ENCODE peak calls at places on chromosomes 1 and 21, in four cellular contexts. One of them, this sample, is unnamed. For H3K27me3 and H3K36me3, the result is how much of the 10 kb centered on the place peaks cover.

GRCh38 chr1:69776555-69776954 is 208.8 kb downstream of the LRRC7 start:
- DNase-seq in esophagus squamous epithelium: no peak
- DNase-seq in tibial artery: no peak
- DNase-seq in aorta: no peak
- DNase-seq in this sample: no peak

GRCh38 chr1:29974345-29974744 is 738.0 kb downstream of the PTPRU start:
- DNase-seq in esophagus squamous epithelium: no peak
- DNase-seq in tibial artery: no peak
- DNase-seq in aorta: no peak
- DNase-seq in this sample: peak

GRCh38 chr1:205950280-205950679 is 7.0 kb upstream of the SLC26A9 start:
- DNase-seq in esophagus squamous epithelium: no peak
- DNase-seq in tibial artery: peak
- DNase-seq in aorta: peak
- DNase-seq in this sample: no peak

GRCh38 chr1:235423214-235423652 is 56.0 kb downstream of the TBCE start:
- DNase-seq in esophagus squamous epithelium: no peak
- DNase-seq in tibial artery: no peak
- DNase-seq in aorta: no peak
- DNase-seq in this sample: no peak

GRCh38 chr1:27144920-27145661 is 9.8 kb downstream of the SLC9A1 start:
- DNase-seq in esophagus squamous epithelium: no peak
- DNase-seq in tibial artery: peak
- DNase-seq in aorta: no peak
- DNase-seq in this sample: no peak

GRCh38 chr21:16678479-16678878 is 834.4 kb upstream of the CXADR start:
- DNase-seq in esophagus squamous epithelium: no peak
- DNase-seq in tibial artery: no peak
- DNase-seq in aorta: no peak
- DNase-seq in this sample: no peak

GRCh38 chr1:53618218-53619087 is 120.5 kb downstream of the GLIS1 start:
- DNase-seq in esophagus squamous epithelium: no peak
- DNase-seq in tibial artery: peak
- DNase-seq in aorta: peak
- DNase-seq in this sample: no peak

GRCh38 chr1:155741908-155742307 is 53.0 kb downstream of the DAP3 start:
- DNase-seq in esophagus squamous epithelium: no peak
- DNase-seq in tibial artery: peak
- DNase-seq in aorta: no peak
- DNase-seq in this sample: no peak

GRCh38 chr1:218588555-218589172 is 243.5 kb downstream of the TGFB2 start:
- DNase-seq in esophagus squamous epithelium: no peak
- DNase-seq in tibial artery: no peak
- DNase-seq in aorta: no peak
- DNase-seq in this sample: no peak

GRCh38 chr1:94737124-94737998 is 82.8 kb upstream of the SLC44A3 start:
- DNase-seq in esophagus squamous epithelium: no peak
- DNase-seq in tibial artery: no peak
- DNase-seq in aorta: no peak
- DNase-seq in this sample: no peak

GRCh38 chr1:211135342-211135950 is 1.5 kb upstream of the KCNH1 start:
- DNase-seq in esophagus squamous epithelium: no peak
- DNase-seq in tibial artery: no peak
- DNase-seq in aorta: no peak
- DNase-seq in this sample: peak

GRCh38 chr1:185734929-185735666 is 907 bp downstream of the HMCN1 start:
- DNase-seq in esophagus squamous epithelium: no peak
- DNase-seq in tibial artery: no peak
- DNase-seq in aorta: no peak
- DNase-seq in this sample: no peak

GRCh38 chr21:38440746-38441145 is 57.5 kb downstream of the ERG start:
- DNase-seq in esophagus squamous epithelium: no peak
- DNase-seq in tibial artery: no peak
- DNase-seq in aorta: no peak
- DNase-seq in this sample: peak

DNA sequence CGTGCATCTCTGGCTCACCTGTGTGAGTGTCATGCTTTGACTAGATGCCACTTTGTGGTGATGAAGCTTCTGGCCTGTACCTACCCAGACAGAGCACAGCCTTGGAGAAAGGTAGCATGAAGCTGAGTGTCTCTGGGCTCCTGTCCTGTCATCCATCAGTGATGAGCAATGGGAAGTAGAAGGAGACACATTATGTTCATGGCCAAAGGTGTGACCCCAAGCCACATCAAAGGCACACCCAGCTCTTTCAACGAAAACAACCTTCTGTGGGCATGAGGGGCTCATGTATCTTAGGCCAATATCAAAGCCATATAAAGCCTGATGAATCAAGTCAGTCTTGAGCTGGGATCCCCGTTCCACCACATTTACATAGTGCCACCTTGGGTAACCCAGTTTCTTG is 1.0 kb upstream of the CLIC6 start:
- DNase-seq in esophagus squamous epithelium: no peak
- DNase-seq in tibial artery: no peak
- DNase-seq in aorta: no peak
- DNase-seq in this sample: no peak
- H3K27me3 ChIP-seq in esophagus squamous epithelium: half or more
- H3K27me3 ChIP-seq in tibial artery: under half
- H3K27me3 ChIP-seq in aorta: under half
- H3K27me3 ChIP-seq in this sample: under half

GRCh38 chr1:161039546-161039945 is 782 bp upstream of the TSTD1 start:
- DNase-seq in esophagus squamous epithelium: no peak
- DNase-seq in tibial artery: no peak
- DNase-seq in aorta: no peak
- DNase-seq in this sample: no peak
- H3K36me3 ChIP-seq in esophagus squamous epithelium: under half
- H3K36me3 ChIP-seq in tibial artery: under half
- H3K36me3 ChIP-seq in aorta: under half
- H3K36me3 ChIP-seq in this sample: under half

GRCh38 chr1:48228156-48228555 is 5.6 kb downstream of the SLC5A9 start:
- DNase-seq in esophagus squamous epithelium: no peak
- DNase-seq in tibial artery: no peak
- DNase-seq in aorta: no peak
- DNase-seq in this sample: no peak

GRCh38 chr1:48229309-48229708 is 6.8 kb downstream of the SLC5A9 start:
- DNase-seq in esophagus squamous epithelium: no peak
- DNase-seq in tibial artery: no peak
- DNase-seq in aorta: no peak
- DNase-seq in this sample: no peak

GRCh38 chr1:48225579-48225978 is 3.1 kb downstream of the SLC5A9 start:
- DNase-seq in esophagus squamous epithelium: no peak
- DNase-seq in tibial artery: no peak
- DNase-seq in aorta: no peak
- DNase-seq in this sample: no peak

GRCh38 chr1:48223372-48224081 is 1.0 kb downstream of the SLC5A9 start:
- DNase-seq in esophagus squamous epithelium: no peak
- DNase-seq in tibial artery: no peak
- DNase-seq in aorta: no peak
- DNase-seq in this sample: no peak

DNA sequence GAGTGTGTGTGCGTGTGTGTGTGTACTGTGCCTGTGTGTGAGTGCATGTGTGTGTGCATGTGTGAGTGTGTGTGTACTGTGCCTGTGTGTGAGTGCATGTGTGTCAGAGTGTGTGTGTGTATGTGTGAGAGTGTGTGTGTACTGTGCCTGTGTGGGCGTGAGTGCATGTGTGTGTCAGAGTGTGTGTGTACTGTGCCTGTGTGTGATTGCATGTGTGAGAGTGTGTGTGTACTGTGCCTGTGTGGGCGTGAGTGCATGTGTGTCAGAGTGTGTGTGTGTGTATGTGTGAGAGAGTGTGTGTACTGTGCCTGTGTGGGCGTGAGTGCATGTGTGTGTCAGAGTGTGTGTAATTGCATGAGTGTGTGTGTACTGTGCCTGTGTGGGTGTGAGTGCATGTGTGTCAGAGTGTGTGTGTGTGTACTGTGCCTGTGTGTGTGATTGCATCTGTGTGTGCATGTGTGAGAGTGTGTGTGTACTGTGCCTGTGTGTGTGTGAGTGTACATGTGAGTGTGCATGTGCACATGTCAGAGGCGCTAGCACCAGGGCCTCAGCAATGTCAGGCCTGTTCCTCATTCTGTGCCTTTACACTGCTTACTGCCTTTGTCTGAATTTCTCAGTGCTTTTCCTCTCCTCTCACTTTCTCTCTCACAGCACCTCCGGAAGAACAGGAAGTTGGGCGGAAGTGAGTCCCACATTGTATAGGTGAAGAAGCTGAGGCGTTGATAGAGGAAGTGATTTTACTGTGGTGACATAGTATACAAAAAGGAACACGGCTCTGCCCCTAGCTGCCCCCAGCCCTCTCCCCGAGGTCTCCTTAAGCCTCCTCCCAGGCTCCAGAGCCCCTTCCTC is 4.9 kb downstream of the SLC5A9 start:
- DNase-seq in esophagus squamous epithelium: no peak
- DNase-seq in tibial artery: no peak
- DNase-seq in aorta: no peak
- DNase-seq in this sample: no peak
- H3K27me3 ChIP-seq in esophagus squamous epithelium: under half
- H3K27me3 ChIP-seq in tibial artery: under half
- H3K27me3 ChIP-seq in aorta: under half
- H3K27me3 ChIP-seq in this sample: under half

DNA sequence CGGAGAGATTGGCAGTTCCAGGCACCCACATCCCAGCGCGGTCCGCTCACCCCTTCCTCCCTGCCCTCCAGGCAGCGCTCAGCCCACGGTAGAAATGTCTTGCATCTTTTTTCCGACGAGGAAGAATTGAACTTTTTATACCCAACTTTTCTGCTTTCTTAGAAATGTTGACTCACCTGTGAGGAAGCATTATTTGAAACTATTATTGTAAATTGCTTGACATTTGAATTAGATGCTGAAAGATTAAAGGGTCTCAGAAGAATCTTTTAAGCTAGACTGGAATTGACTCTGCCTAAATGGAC is 912 bp upstream of the SIPA1L2 start:
- DNase-seq in esophagus squamous epithelium: no peak
- DNase-seq in tibial artery: no peak
- DNase-seq in aorta: no peak
- DNase-seq in this sample: no peak
- H3K36me3 ChIP-seq in esophagus squamous epithelium: under half
- H3K36me3 ChIP-seq in tibial artery: under half
- H3K36me3 ChIP-seq in aorta: under half
- H3K36me3 ChIP-seq in this sample: under half

GRCh38 chr21:30600787-30601186 is at the start of gene KRTAP22-1:
- DNase-seq in esophagus squamous epithelium: no peak
- DNase-seq in tibial artery: no peak
- DNase-seq in aorta: no peak
- DNase-seq in this sample: no peak
- H3K27me3 ChIP-seq in esophagus squamous epithelium: under half
- H3K27me3 ChIP-seq in tibial artery: under half
- H3K27me3 ChIP-seq in aorta: under half
- H3K27me3 ChIP-seq in this sample: under half

GRCh38 chr1:42184616-42185015 is 20.1 kb upstream of the GUCA2A start:
- DNase-seq in esophagus squamous epithelium: no peak
- DNase-seq in tibial artery: no peak
- DNase-seq in aorta: no peak
- DNase-seq in this sample: no peak
- H3K36me3 ChIP-seq in esophagus squamous epithelium: half or more
- H3K36me3 ChIP-seq in tibial artery: under half
- H3K36me3 ChIP-seq in aorta: under half
- H3K36me3 ChIP-seq in this sample: under half